ENCODE peak calls at places on chromosomes 7 and 10, in nine cellular contexts. One of them, this sample, is unnamed.

GRCh38 chr7:24227068-24227467 is 56.9 kb upstream of the NPY start:
- DNase-seq in HCEC 1CT: no peak
- DNase-seq in activated gamma-delta T cell: no peak
- DNase-seq in fibroblast of the conjunctiva: no peak
- DNase-seq in left lung: no peak
- DNase-seq in GM04504: no peak
- DNase-seq in endothelial cell: no peak
- DNase-seq in brain microvascular endothelial cell: no peak
- DNase-seq in NCI-H1105: no peak
- DNase-seq in this sample: no peak

GRCh38 chr10:130136214-130137076 is at the start of gene GLRX3:
- DNase-seq in HCEC 1CT: peak
- DNase-seq in activated gamma-delta T cell: peak
- DNase-seq in fibroblast of the conjunctiva: peak
- DNase-seq in left lung: peak
- DNase-seq in GM04504: peak
- DNase-seq in endothelial cell: peak
- DNase-seq in brain microvascular endothelial cell: peak
- DNase-seq in NCI-H1105: peak
- DNase-seq in this sample: peak

GRCh38 chr7:22156205-22156604 is 200.7 kb downstream of the RAPGEF5 start:
- DNase-seq in HCEC 1CT: peak
- DNase-seq in activated gamma-delta T cell: no peak
- DNase-seq in fibroblast of the conjunctiva: no peak
- DNase-seq in left lung: no peak
- DNase-seq in GM04504: peak
- DNase-seq in endothelial cell: no peak
- DNase-seq in brain microvascular endothelial cell: peak
- DNase-seq in NCI-H1105: no peak
- DNase-seq in this sample: peak

GRCh38 chr7:70698219-70698832 is 433.6 kb upstream of the GALNT17 start:
- DNase-seq in HCEC 1CT: no peak
- DNase-seq in activated gamma-delta T cell: no peak
- DNase-seq in fibroblast of the conjunctiva: peak
- DNase-seq in left lung: no peak
- DNase-seq in GM04504: no peak
- DNase-seq in endothelial cell: peak
- DNase-seq in brain microvascular endothelial cell: peak
- DNase-seq in NCI-H1105: peak
- DNase-seq in this sample: peak

GRCh38 chr7:139588632-139589031 is 65.1 kb downstream of the CLEC2L start:
- DNase-seq in HCEC 1CT: peak
- DNase-seq in activated gamma-delta T cell: no peak
- DNase-seq in fibroblast of the conjunctiva: peak
- DNase-seq in left lung: no peak
- DNase-seq in GM04504: no peak
- DNase-seq in endothelial cell: no peak
- DNase-seq in brain microvascular endothelial cell: peak
- DNase-seq in NCI-H1105: no peak
- DNase-seq in this sample: no peak

GRCh38 chr10:114045071-114045737 is 1.5 kb downstream of the ADRB1 start:
- DNase-seq in HCEC 1CT: no peak
- DNase-seq in activated gamma-delta T cell: peak
- DNase-seq in fibroblast of the conjunctiva: no peak
- DNase-seq in left lung: peak
- DNase-seq in GM04504: no peak
- DNase-seq in endothelial cell: peak
- DNase-seq in brain microvascular endothelial cell: no peak
- DNase-seq in NCI-H1105: no peak
- DNase-seq in this sample: no peak

GRCh38 chr7:5357951-5358350 is 65.7 kb downstream of the TNRC18 start:
- DNase-seq in HCEC 1CT: no peak
- DNase-seq in activated gamma-delta T cell: no peak
- DNase-seq in fibroblast of the conjunctiva: no peak
- DNase-seq in left lung: no peak
- DNase-seq in GM04504: no peak
- DNase-seq in endothelial cell: no peak
- DNase-seq in brain microvascular endothelial cell: no peak
- DNase-seq in NCI-H1105: no peak
- DNase-seq in this sample: no peak

GRCh38 chr7:34060548-34060947 is 155.2 kb downstream of the BMPER start:
- DNase-seq in HCEC 1CT: peak
- DNase-seq in activated gamma-delta T cell: no peak
- DNase-seq in fibroblast of the conjunctiva: peak
- DNase-seq in left lung: no peak
- DNase-seq in GM04504: peak
- DNase-seq in endothelial cell: no peak
- DNase-seq in brain microvascular endothelial cell: peak
- DNase-seq in NCI-H1105: no peak
- DNase-seq in this sample: no peak

GRCh38 chr10:17744395-17744841 is 7.6 kb upstream of the TMEM236 start:
- DNase-seq in HCEC 1CT: no peak
- DNase-seq in activated gamma-delta T cell: no peak
- DNase-seq in fibroblast of the conjunctiva: no peak
- DNase-seq in left lung: no peak
- DNase-seq in GM04504: no peak
- DNase-seq in endothelial cell: no peak
- DNase-seq in brain microvascular endothelial cell: no peak
- DNase-seq in NCI-H1105: no peak
- DNase-seq in this sample: no peak

GRCh38 chr7:28458732-28459131 is 46.4 kb downstream of the CREB5 start:
- DNase-seq in HCEC 1CT: no peak
- DNase-seq in activated gamma-delta T cell: no peak
- DNase-seq in fibroblast of the conjunctiva: peak
- DNase-seq in left lung: no peak
- DNase-seq in GM04504: no peak
- DNase-seq in endothelial cell: no peak
- DNase-seq in brain microvascular endothelial cell: no peak
- DNase-seq in NCI-H1105: no peak
- DNase-seq in this sample: no peak

GRCh38 chr7:141071855-141072547 is 1.9 kb upstream of the TMEM178B start:
- DNase-seq in HCEC 1CT: no peak
- DNase-seq in activated gamma-delta T cell: no peak
- DNase-seq in fibroblast of the conjunctiva: no peak
- DNase-seq in left lung: no peak
- DNase-seq in GM04504: no peak
- DNase-seq in endothelial cell: no peak
- DNase-seq in brain microvascular endothelial cell: no peak
- DNase-seq in NCI-H1105: peak
- DNase-seq in this sample: no peak

GRCh38 chr10:132206377-132206745 is 19.6 kb downstream of the DPYSL4 start:
- DNase-seq in HCEC 1CT: no peak
- DNase-seq in activated gamma-delta T cell: no peak
- DNase-seq in fibroblast of the conjunctiva: no peak
- DNase-seq in left lung: no peak
- DNase-seq in GM04504: no peak
- DNase-seq in endothelial cell: no peak
- DNase-seq in brain microvascular endothelial cell: no peak
- DNase-seq in NCI-H1105: no peak
- DNase-seq in this sample: no peak

GRCh38 chr10:109899578-109900355 is 23.5 kb downstream of the XPNPEP1 start:
- DNase-seq in HCEC 1CT: peak
- DNase-seq in activated gamma-delta T cell: no peak
- DNase-seq in fibroblast of the conjunctiva: peak
- DNase-seq in left lung: no peak
- DNase-seq in GM04504: no peak
- DNase-seq in endothelial cell: no peak
- DNase-seq in brain microvascular endothelial cell: no peak
- DNase-seq in NCI-H1105: no peak
- DNase-seq in this sample: no peak

GRCh38 chr10:106780593-106781088 is 383.9 kb downstream of the SORCS1 start:
- DNase-seq in HCEC 1CT: no peak
- DNase-seq in activated gamma-delta T cell: no peak
- DNase-seq in fibroblast of the conjunctiva: no peak
- DNase-seq in left lung: no peak
- DNase-seq in GM04504: no peak
- DNase-seq in endothelial cell: no peak
- DNase-seq in brain microvascular endothelial cell: no peak
- DNase-seq in NCI-H1105: no peak
- DNase-seq in this sample: no peak

GRCh38 chr7:47693161-47693740 is 111.3 kb upstream of the TNS3 start:
- DNase-seq in HCEC 1CT: peak
- DNase-seq in activated gamma-delta T cell: no peak
- DNase-seq in fibroblast of the conjunctiva: no peak
- DNase-seq in left lung: no peak
- DNase-seq in GM04504: no peak
- DNase-seq in endothelial cell: no peak
- DNase-seq in brain microvascular endothelial cell: no peak
- DNase-seq in NCI-H1105: no peak
- DNase-seq in this sample: no peak

GRCh38 chr7:100396421-100396982 is 23.2 kb downstream of the PILRA start:
- DNase-seq in HCEC 1CT: no peak
- DNase-seq in activated gamma-delta T cell: no peak
- DNase-seq in fibroblast of the conjunctiva: no peak
- DNase-seq in left lung: no peak
- DNase-seq in GM04504: no peak
- DNase-seq in endothelial cell: no peak
- DNase-seq in brain microvascular endothelial cell: no peak
- DNase-seq in NCI-H1105: no peak
- DNase-seq in this sample: no peak

GRCh38 chr10:79182763-79183467 is 114.1 kb downstream of the ZMIZ1 start:
- DNase-seq in HCEC 1CT: no peak
- DNase-seq in activated gamma-delta T cell: no peak
- DNase-seq in fibroblast of the conjunctiva: no peak
- DNase-seq in left lung: peak
- DNase-seq in GM04504: no peak
- DNase-seq in endothelial cell: no peak
- DNase-seq in brain microvascular endothelial cell: no peak
- DNase-seq in NCI-H1105: no peak
- DNase-seq in this sample: no peak

GRCh38 chr7:41881313-41882130 is 178.6 kb upstream of the INHBA start:
- DNase-seq in HCEC 1CT: no peak
- DNase-seq in activated gamma-delta T cell: no peak
- DNase-seq in fibroblast of the conjunctiva: no peak
- DNase-seq in left lung: peak
- DNase-seq in GM04504: no peak
- DNase-seq in endothelial cell: no peak
- DNase-seq in brain microvascular endothelial cell: peak
- DNase-seq in NCI-H1105: no peak
- DNase-seq in this sample: no peak

GRCh38 chr7:50739744-50740455 is 42.8 kb downstream of the GRB10 start:
- DNase-seq in HCEC 1CT: peak
- DNase-seq in activated gamma-delta T cell: no peak
- DNase-seq in fibroblast of the conjunctiva: no peak
- DNase-seq in left lung: no peak
- DNase-seq in GM04504: peak
- DNase-seq in endothelial cell: no peak
- DNase-seq in brain microvascular endothelial cell: no peak
- DNase-seq in NCI-H1105: no peak
- DNase-seq in this sample: no peak

GRCh38 chr7:99308461-99309074 is 17.1 kb upstream of the ARPC1A start:
- DNase-seq in HCEC 1CT: peak
- DNase-seq in activated gamma-delta T cell: no peak
- DNase-seq in fibroblast of the conjunctiva: no peak
- DNase-seq in left lung: no peak
- DNase-seq in GM04504: peak
- DNase-seq in endothelial cell: no peak
- DNase-seq in brain microvascular endothelial cell: no peak
- DNase-seq in NCI-H1105: no peak
- DNase-seq in this sample: no peak

GRCh38 chr7:3461923-3462322 is 160.9 kb downstream of the SDK1 start:
- DNase-seq in HCEC 1CT: no peak
- DNase-seq in activated gamma-delta T cell: no peak
- DNase-seq in fibroblast of the conjunctiva: no peak
- DNase-seq in left lung: no peak
- DNase-seq in GM04504: no peak
- DNase-seq in endothelial cell: no peak
- DNase-seq in brain microvascular endothelial cell: no peak
- DNase-seq in NCI-H1105: no peak
- DNase-seq in this sample: no peak

GRCh38 chr7:16934947-16935742 is 53.4 kb upstream of the AGR3 start:
- DNase-seq in HCEC 1CT: no peak
- DNase-seq in activated gamma-delta T cell: no peak
- DNase-seq in fibroblast of the conjunctiva: no peak
- DNase-seq in left lung: no peak
- DNase-seq in GM04504: no peak
- DNase-seq in endothelial cell: no peak
- DNase-seq in brain microvascular endothelial cell: no peak
- DNase-seq in NCI-H1105: no peak
- DNase-seq in this sample: no peak

GRCh38 chr10:86693721-86694369 is 25.5 kb downstream of the LDB3 start:
- DNase-seq in HCEC 1CT: peak
- DNase-seq in activated gamma-delta T cell: no peak
- DNase-seq in fibroblast of the conjunctiva: peak
- DNase-seq in left lung: no peak
- DNase-seq in GM04504: peak
- DNase-seq in endothelial cell: peak
- DNase-seq in brain microvascular endothelial cell: peak
- DNase-seq in NCI-H1105: no peak
- DNase-seq in this sample: peak

GRCh38 chr10:77463499-77463898 is 174.1 kb downstream of the KCNMA1 start:
- DNase-seq in HCEC 1CT: no peak
- DNase-seq in activated gamma-delta T cell: no peak
- DNase-seq in fibroblast of the conjunctiva: no peak
- DNase-seq in left lung: no peak
- DNase-seq in GM04504: no peak
- DNase-seq in endothelial cell: no peak
- DNase-seq in brain microvascular endothelial cell: no peak
- DNase-seq in NCI-H1105: no peak
- DNase-seq in this sample: no peak

This sample was measured in astrocyte of the cerebellum.